ENCODE peak calls at places on chromosomes 7 and 10, in ten cellular contexts. One of them, this sample, is unnamed.

GRCh38 chr10:69088471-69088769 is 517 bp downstream of the SRGN start:
- DNase-seq in transverse colon: no peak
- DNase-seq in aorta: no peak
- DNase-seq in tibial nerve: no peak
- DNase-seq in caudate nucleus: no peak
- DNase-seq in GM23338: no peak
- DNase-seq in astrocyte: no peak
- DNase-seq in lower lobe of right lung: no peak
- DNase-seq in brain microvascular endothelial cell: no peak
- DNase-seq in GM23248: no peak
- DNase-seq in this sample: no peak

GRCh38 chr10:31897506-31897905 is 31.1 kb downstream of the ARHGAP12 start:
- DNase-seq in tibial nerve: no peak
- DNase-seq in astrocyte: peak
- DNase-seq in lower lobe of right lung: no peak
- DNase-seq in brain microvascular endothelial cell: no peak
- DNase-seq in GM23248: peak
- DNase-seq in caudate nucleus: no peak
- DNase-seq in transverse colon: no peak
- DNase-seq in aorta: no peak
- DNase-seq in GM23338: no peak
- DNase-seq in this sample: no peak

GRCh38 chr10:5344746-5345145 is 20.0 kb upstream of the UCN3 start:
- DNase-seq in lower lobe of right lung: no peak
- DNase-seq in tibial nerve: no peak
- DNase-seq in astrocyte: no peak
- DNase-seq in caudate nucleus: no peak
- DNase-seq in brain microvascular endothelial cell: no peak
- DNase-seq in aorta: no peak
- DNase-seq in transverse colon: no peak
- DNase-seq in GM23338: no peak
- DNase-seq in GM23248: no peak
- DNase-seq in this sample: no peak

GRCh38 chr7:1086588-1087461 is 1.1 kb upstream of the GPER1 start:
- DNase-seq in transverse colon: peak
- DNase-seq in GM23338: peak
- DNase-seq in astrocyte: peak
- DNase-seq in lower lobe of right lung: peak
- DNase-seq in brain microvascular endothelial cell: peak
- DNase-seq in aorta: peak
- DNase-seq in caudate nucleus: peak
- DNase-seq in GM23248: peak
- DNase-seq in tibial nerve: peak
- DNase-seq in this sample: peak

GRCh38 chr10:89236221-89236620 is 15.4 kb downstream of the LIPA start:
- DNase-seq in GM23338: no peak
- DNase-seq in caudate nucleus: no peak
- DNase-seq in lower lobe of right lung: no peak
- DNase-seq in transverse colon: no peak
- DNase-seq in aorta: no peak
- DNase-seq in GM23248: peak
- DNase-seq in tibial nerve: no peak
- DNase-seq in brain microvascular endothelial cell: no peak
- DNase-seq in astrocyte: no peak
- DNase-seq in this sample: no peak

GRCh38 chr7:100951888-100952560 is 2.7 kb downstream of the MUC3A start:
- DNase-seq in GM23338: no peak
- DNase-seq in aorta: no peak
- DNase-seq in caudate nucleus: no peak
- DNase-seq in lower lobe of right lung: no peak
- DNase-seq in tibial nerve: no peak
- DNase-seq in transverse colon: no peak
- DNase-seq in astrocyte: no peak
- DNase-seq in brain microvascular endothelial cell: no peak
- DNase-seq in GM23248: no peak
- DNase-seq in this sample: no peak

GRCh38 chr7:138359891-138360582 is 100.0 kb upstream of the TRIM24 start:
- DNase-seq in transverse colon: no peak
- DNase-seq in astrocyte: no peak
- DNase-seq in aorta: no peak
- DNase-seq in GM23248: no peak
- DNase-seq in tibial nerve: no peak
- DNase-seq in GM23338: no peak
- DNase-seq in caudate nucleus: no peak
- DNase-seq in lower lobe of right lung: no peak
- DNase-seq in brain microvascular endothelial cell: no peak
- DNase-seq in this sample: no peak

GRCh38 chr10:13797171-13797570 is 210.4 kb downstream of the PRPF18 start:
- DNase-seq in GM23248: no peak
- DNase-seq in brain microvascular endothelial cell: no peak
- DNase-seq in aorta: no peak
- DNase-seq in lower lobe of right lung: no peak
- DNase-seq in transverse colon: no peak
- DNase-seq in tibial nerve: no peak
- DNase-seq in GM23338: no peak
- DNase-seq in astrocyte: no peak
- DNase-seq in caudate nucleus: no peak
- DNase-seq in this sample: no peak

GRCh38 chr10:79303631-79304478 is 43.4 kb upstream of the PPIF start:
- DNase-seq in GM23248: no peak
- DNase-seq in GM23338: no peak
- DNase-seq in lower lobe of right lung: no peak
- DNase-seq in astrocyte: no peak
- DNase-seq in aorta: no peak
- DNase-seq in tibial nerve: no peak
- DNase-seq in caudate nucleus: no peak
- DNase-seq in brain microvascular endothelial cell: no peak
- DNase-seq in transverse colon: no peak
- DNase-seq in this sample: no peak
- H3K27ac ChIP-seq in GM23248: no peak
- H3K27ac ChIP-seq in GM23338: no peak
- H3K27ac ChIP-seq in lower lobe of right lung: no peak
- H3K27ac ChIP-seq in astrocyte: no peak
- H3K27ac ChIP-seq in aorta: no peak
- H3K27ac ChIP-seq in tibial nerve: no peak
- H3K27ac ChIP-seq in caudate nucleus: no peak
- H3K27ac ChIP-seq in brain microvascular endothelial cell: no peak
- H3K27ac ChIP-seq in transverse colon: no peak
- H3K27ac ChIP-seq in this sample: no peak

DNA sequence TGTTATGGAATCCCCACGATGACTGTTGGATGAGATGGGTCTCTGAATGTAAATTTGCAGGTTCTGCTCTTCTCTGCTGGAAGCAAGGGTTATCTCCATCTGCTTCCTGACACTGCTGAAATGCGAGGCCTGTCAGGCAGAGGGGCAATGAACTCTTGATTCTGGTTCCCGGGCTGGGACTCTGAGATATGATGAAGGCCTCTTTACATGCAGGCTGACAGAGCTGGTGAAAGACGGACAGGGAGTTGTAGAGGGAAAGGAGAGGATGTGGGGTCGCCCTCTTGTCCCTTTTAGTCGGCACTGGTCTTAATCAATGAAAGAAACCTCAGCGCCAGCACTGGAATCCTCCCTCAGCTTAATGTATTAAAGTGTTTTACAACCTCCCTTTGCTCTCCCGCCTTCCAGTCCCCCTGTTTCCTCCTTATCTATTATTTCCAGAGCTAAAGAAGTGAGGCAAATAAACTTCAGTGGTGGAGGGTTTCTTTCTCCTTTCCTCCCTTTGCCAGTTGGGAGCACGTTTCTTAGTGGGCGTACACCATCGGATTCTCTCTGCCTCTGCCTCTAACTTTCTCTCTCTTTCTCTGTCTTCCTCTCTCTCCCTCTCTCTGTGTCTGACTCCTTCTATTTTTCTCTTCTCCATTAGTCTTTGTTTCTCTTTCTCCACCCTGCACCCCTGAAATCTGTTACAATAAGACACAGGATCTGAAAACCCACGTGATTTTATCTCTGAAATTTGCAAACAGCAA is 145.6 kb downstream of the BAMBI start:
- DNase-seq in lower lobe of right lung: no peak
- DNase-seq in aorta: no peak
- DNase-seq in tibial nerve: no peak
- DNase-seq in GM23338: no peak
- DNase-seq in caudate nucleus: no peak
- DNase-seq in brain microvascular endothelial cell: no peak
- DNase-seq in transverse colon: no peak
- DNase-seq in GM23248: no peak
- DNase-seq in astrocyte: no peak
- DNase-seq in this sample: no peak
- H3K27ac ChIP-seq in lower lobe of right lung: no peak
- H3K27ac ChIP-seq in aorta: no peak
- H3K27ac ChIP-seq in tibial nerve: no peak
- H3K27ac ChIP-seq in GM23338: no peak
- H3K27ac ChIP-seq in caudate nucleus: no peak
- H3K27ac ChIP-seq in brain microvascular endothelial cell: no peak
- H3K27ac ChIP-seq in transverse colon: no peak
- H3K27ac ChIP-seq in GM23248: no peak
- H3K27ac ChIP-seq in astrocyte: no peak
- H3K27ac ChIP-seq in this sample: no peak

DNA sequence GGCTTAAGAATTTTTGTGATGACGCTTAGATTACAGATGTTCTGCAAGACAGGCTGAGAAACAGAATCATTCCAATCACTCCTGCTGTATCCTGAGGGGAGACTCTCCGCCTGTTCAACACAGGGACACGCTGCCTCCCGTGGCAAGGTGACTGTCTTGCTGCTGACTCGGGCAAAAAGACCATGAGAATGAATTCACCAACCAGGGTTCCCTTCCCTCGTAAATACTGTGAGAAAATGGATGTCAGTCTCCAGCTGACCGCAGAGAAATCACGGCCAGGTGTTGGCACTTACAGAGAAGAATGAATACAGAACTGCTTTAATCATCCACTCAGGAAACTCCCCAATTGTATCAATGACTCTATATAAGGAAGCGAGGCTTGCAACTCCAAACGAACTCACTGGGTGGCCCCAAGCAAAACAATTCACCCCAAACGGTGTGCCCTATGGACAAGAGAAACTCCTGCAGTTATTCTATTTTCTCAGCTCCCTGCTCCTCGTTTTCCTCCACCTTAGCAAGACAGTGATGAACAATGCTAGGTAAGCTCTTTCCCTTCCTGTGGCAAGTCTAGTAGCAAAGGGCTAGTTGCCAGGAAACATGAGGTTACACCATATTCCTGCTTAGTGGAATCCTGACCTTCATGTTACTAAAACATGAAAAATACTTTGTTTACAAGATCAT is 22.8 kb downstream of the GNA12 start:
- DNase-seq in aorta: no peak
- DNase-seq in GM23248: peak
- DNase-seq in transverse colon: no peak
- DNase-seq in astrocyte: peak
- DNase-seq in tibial nerve: no peak
- DNase-seq in brain microvascular endothelial cell: no peak
- DNase-seq in caudate nucleus: no peak
- DNase-seq in GM23338: peak
- DNase-seq in lower lobe of right lung: no peak
- DNase-seq in this sample: no peak
- H3K27ac ChIP-seq in aorta: no peak
- H3K27ac ChIP-seq in GM23248: peak
- H3K27ac ChIP-seq in transverse colon: peak
- H3K27ac ChIP-seq in astrocyte: peak
- H3K27ac ChIP-seq in tibial nerve: peak
- H3K27ac ChIP-seq in brain microvascular endothelial cell: peak
- H3K27ac ChIP-seq in caudate nucleus: no peak
- H3K27ac ChIP-seq in GM23338: peak
- H3K27ac ChIP-seq in lower lobe of right lung: peak
- H3K27ac ChIP-seq in this sample: no peak

DNA sequence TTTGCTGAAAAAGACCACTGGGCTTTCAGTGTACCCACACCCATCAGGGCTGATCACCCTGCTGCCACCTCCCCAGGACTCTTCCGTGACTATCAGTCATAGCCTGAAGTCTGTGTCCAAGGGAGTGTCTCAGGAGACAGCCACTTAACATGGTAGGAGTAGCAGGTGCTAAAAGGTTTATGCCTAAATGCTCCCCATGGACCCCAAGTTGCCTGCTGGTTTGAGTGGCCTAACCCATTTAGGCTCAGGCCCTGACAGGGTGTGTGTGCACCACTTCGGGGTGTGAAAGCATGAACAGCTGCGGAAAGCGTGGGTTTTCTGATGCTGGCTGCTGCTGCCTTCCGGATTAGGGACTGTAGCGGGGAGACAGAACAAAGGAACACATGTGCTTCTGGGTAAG is 93.2 kb upstream of the SAMD8 start:
- DNase-seq in brain microvascular endothelial cell: no peak
- DNase-seq in GM23338: no peak
- DNase-seq in tibial nerve: no peak
- DNase-seq in astrocyte: no peak
- DNase-seq in aorta: no peak
- DNase-seq in lower lobe of right lung: no peak
- DNase-seq in transverse colon: no peak
- DNase-seq in caudate nucleus: no peak
- DNase-seq in GM23248: no peak
- DNase-seq in this sample: no peak
- H3K27ac ChIP-seq in brain microvascular endothelial cell: no peak
- H3K27ac ChIP-seq in GM23338: peak
- H3K27ac ChIP-seq in tibial nerve: no peak
- H3K27ac ChIP-seq in astrocyte: no peak
- H3K27ac ChIP-seq in aorta: no peak
- H3K27ac ChIP-seq in lower lobe of right lung: no peak
- H3K27ac ChIP-seq in transverse colon: no peak
- H3K27ac ChIP-seq in caudate nucleus: no peak
- H3K27ac ChIP-seq in GM23248: no peak
- H3K27ac ChIP-seq in this sample: peak

GRCh38 chr10:51895209-51895608 is 195.8 kb upstream of the CSTF2T start:
- DNase-seq in astrocyte: peak
- DNase-seq in tibial nerve: peak
- DNase-seq in GM23248: peak
- DNase-seq in GM23338: no peak
- DNase-seq in brain microvascular endothelial cell: peak
- DNase-seq in transverse colon: no peak
- DNase-seq in aorta: peak
- DNase-seq in caudate nucleus: no peak
- DNase-seq in lower lobe of right lung: no peak
- DNase-seq in this sample: no peak
- H3K27ac ChIP-seq in astrocyte: peak
- H3K27ac ChIP-seq in tibial nerve: peak
- H3K27ac ChIP-seq in GM23248: peak
- H3K27ac ChIP-seq in GM23338: no peak
- H3K27ac ChIP-seq in brain microvascular endothelial cell: peak
- H3K27ac ChIP-seq in transverse colon: no peak
- H3K27ac ChIP-seq in aorta: peak
- H3K27ac ChIP-seq in caudate nucleus: no peak
- H3K27ac ChIP-seq in lower lobe of right lung: peak
- H3K27ac ChIP-seq in this sample: no peak

GRCh38 chr7:151767557-151767956 is 109.4 kb downstream of the PRKAG2 start:
- DNase-seq in brain microvascular endothelial cell: no peak
- DNase-seq in GM23248: no peak
- DNase-seq in tibial nerve: no peak
- DNase-seq in lower lobe of right lung: no peak
- DNase-seq in aorta: no peak
- DNase-seq in GM23338: no peak
- DNase-seq in transverse colon: no peak
- DNase-seq in astrocyte: no peak
- DNase-seq in caudate nucleus: no peak
- DNase-seq in this sample: no peak
- H3K27ac ChIP-seq in brain microvascular endothelial cell: no peak
- H3K27ac ChIP-seq in GM23248: no peak
- H3K27ac ChIP-seq in tibial nerve: no peak
- H3K27ac ChIP-seq in lower lobe of right lung: no peak
- H3K27ac ChIP-seq in aorta: no peak
- H3K27ac ChIP-seq in GM23338: no peak
- H3K27ac ChIP-seq in transverse colon: no peak
- H3K27ac ChIP-seq in astrocyte: no peak
- H3K27ac ChIP-seq in caudate nucleus: no peak
- H3K27ac ChIP-seq in this sample: no peak

GRCh38 chr7:127807829-127808228 is 155.8 kb downstream of the SND1 start:
- DNase-seq in transverse colon: no peak
- DNase-seq in astrocyte: no peak
- DNase-seq in GM23338: peak
- DNase-seq in lower lobe of right lung: no peak
- DNase-seq in brain microvascular endothelial cell: no peak
- DNase-seq in caudate nucleus: no peak
- DNase-seq in GM23248: no peak
- DNase-seq in aorta: no peak
- DNase-seq in tibial nerve: no peak
- DNase-seq in this sample: no peak
- H3K27ac ChIP-seq in transverse colon: no peak
- H3K27ac ChIP-seq in astrocyte: no peak
- H3K27ac ChIP-seq in GM23338: peak
- H3K27ac ChIP-seq in lower lobe of right lung: no peak
- H3K27ac ChIP-seq in brain microvascular endothelial cell: no peak
- H3K27ac ChIP-seq in caudate nucleus: no peak
- H3K27ac ChIP-seq in GM23248: no peak
- H3K27ac ChIP-seq in aorta: no peak
- H3K27ac ChIP-seq in tibial nerve: peak
- H3K27ac ChIP-seq in this sample: no peak

This sample was measured in substantia nigra.